ENCODE peak calls at places on chromosomes 3 and 15, in four cellular contexts. One of them, this sample, is unnamed.

GRCh38 chr3:80771085-80771484 is 990.4 kb downstream of the GBE1 start:
- DNase-seq in heart right ventricle: no peak
- DNase-seq in GM12865: no peak
- DNase-seq in RWPE2: no peak
- DNase-seq in this sample: no peak

GRCh38 chr3:168123211-168124173 is 27.8 kb upstream of the GOLIM4 start:
- DNase-seq in GM12865: no peak
- DNase-seq in heart right ventricle: no peak
- DNase-seq in RWPE2: no peak
- DNase-seq in this sample: no peak

GRCh38 chr3:124607163-124607562 is 123.1 kb upstream of the UMPS start:
- DNase-seq in GM12865: no peak
- DNase-seq in heart right ventricle: no peak
- DNase-seq in RWPE2: no peak
- DNase-seq in this sample: no peak

GRCh38 chr15:51749307-51749706 is 2.1 kb upstream of the TMOD2 start:
- DNase-seq in GM12865: no peak
- DNase-seq in RWPE2: no peak
- DNase-seq in heart right ventricle: no peak
- DNase-seq in this sample: no peak

GRCh38 chr15:69853572-69853971 is 244.1 kb downstream of the TLE3 start:
- DNase-seq in GM12865: no peak
- DNase-seq in heart right ventricle: no peak
- DNase-seq in RWPE2: no peak
- DNase-seq in this sample: no peak

GRCh38 chr3:22326305-22326704 is 575.3 kb upstream of the ZNF385D start:
- DNase-seq in RWPE2: no peak
- DNase-seq in GM12865: no peak
- DNase-seq in heart right ventricle: no peak
- DNase-seq in this sample: no peak

GRCh38 chr15:82030191-82030590 is 15.6 kb downstream of the MEX3B start:
- DNase-seq in heart right ventricle: no peak
- DNase-seq in GM12865: no peak
- DNase-seq in RWPE2: no peak
- DNase-seq in this sample: no peak

GRCh38 chr3:105827101-105827634 is 41.6 kb downstream of the CBLB start:
- DNase-seq in RWPE2: no peak
- DNase-seq in GM12865: peak
- DNase-seq in heart right ventricle: no peak
- DNase-seq in this sample: no peak

GRCh38 chr3:89957461-89957860 is 850.0 kb downstream of the EPHA3 start:
- DNase-seq in RWPE2: no peak
- DNase-seq in GM12865: no peak
- DNase-seq in heart right ventricle: no peak
- DNase-seq in this sample: no peak

GRCh38 chr3:120506076-120506827 is 55.5 kb upstream of the FSTL1 start:
- DNase-seq in heart right ventricle: no peak
- DNase-seq in RWPE2: no peak
- DNase-seq in GM12865: no peak
- DNase-seq in this sample: no peak

GRCh38 chr15:88794001-88794400 is 9.2 kb upstream of the ACAN start:
- DNase-seq in heart right ventricle: no peak
- DNase-seq in GM12865: no peak
- DNase-seq in RWPE2: no peak
- DNase-seq in this sample: no peak

GRCh38 chr3:96814581-96815567 is at the start of gene EPHA6:
- DNase-seq in GM12865: no peak
- DNase-seq in RWPE2: no peak
- DNase-seq in heart right ventricle: no peak
- DNase-seq in this sample: no peak

GRCh38 chr3:98246142-98246541 is 17.9 kb upstream of the OR5H6 start:
- DNase-seq in RWPE2: no peak
- DNase-seq in heart right ventricle: no peak
- DNase-seq in GM12865: no peak
- DNase-seq in this sample: no peak

GRCh38 chr15:91067026-91067425 is 33.0 kb upstream of the SV2B start:
- DNase-seq in heart right ventricle: no peak
- DNase-seq in RWPE2: no peak
- DNase-seq in GM12865: no peak
- DNase-seq in this sample: no peak

GRCh38 chr15:63601026-63601726 is 4.0 kb downstream of the FBXL22 start:
- DNase-seq in RWPE2: no peak
- DNase-seq in GM12865: peak
- DNase-seq in heart right ventricle: no peak
- DNase-seq in this sample: peak

GRCh38 chr3:46737320-46737719 is 19.7 kb upstream of the PRSS50 start:
- DNase-seq in RWPE2: no peak
- DNase-seq in heart right ventricle: no peak
- DNase-seq in GM12865: no peak
- DNase-seq in this sample: no peak

GRCh38 chr3:115648559-115648958 is 25.2 kb downstream of the GAP43 start:
- DNase-seq in RWPE2: no peak
- DNase-seq in heart right ventricle: no peak
- DNase-seq in GM12865: no peak
- DNase-seq in this sample: no peak

GRCh38 chr3:41404601-41405000 is 205.3 kb downstream of the CTNNB1 start:
- DNase-seq in heart right ventricle: no peak
- DNase-seq in RWPE2: no peak
- DNase-seq in GM12865: no peak
- DNase-seq in this sample: no peak

GRCh38 chr3:112813016-112813415 is 33.6 kb downstream of the CD200R1L start:
- DNase-seq in heart right ventricle: no peak
- DNase-seq in RWPE2: no peak
- DNase-seq in GM12865: no peak
- DNase-seq in this sample: no peak

GRCh38 chr3:49724586-49724985 is 835 bp upstream of the GMPPB start:
- DNase-seq in heart right ventricle: no peak
- DNase-seq in GM12865: peak
- DNase-seq in RWPE2: peak
- DNase-seq in this sample: peak

GRCh38 chr3:133578548-133579191 is 5.2 kb downstream of the CDV3 start:
- DNase-seq in RWPE2: no peak
- DNase-seq in heart right ventricle: no peak
- DNase-seq in GM12865: no peak
- DNase-seq in this sample: no peak

GRCh38 chr3:141485578-141486415 is 1.0 kb upstream of the RASA2 start:
- DNase-seq in GM12865: no peak
- DNase-seq in RWPE2: no peak
- DNase-seq in heart right ventricle: no peak
- DNase-seq in this sample: no peak

DNA sequence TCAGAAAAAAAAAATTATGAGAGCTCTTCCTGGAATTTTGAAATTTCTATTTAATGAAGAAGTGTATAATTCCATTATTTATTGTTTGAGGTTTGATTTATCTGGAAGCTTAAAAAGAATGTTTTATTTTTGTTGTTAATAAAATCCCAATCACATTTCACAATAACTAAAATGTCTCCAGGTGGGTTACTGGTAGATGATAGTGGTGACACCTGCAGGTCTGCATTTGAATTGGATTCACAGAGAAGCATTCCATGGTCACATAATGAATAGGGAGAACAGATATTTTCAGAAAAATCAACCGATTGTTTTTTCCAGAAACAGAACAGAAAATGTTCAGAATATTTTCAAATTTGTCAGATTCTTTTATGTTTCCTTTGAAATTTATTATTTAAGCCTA is 48.3 kb downstream of the ASB7 start:
- DNase-seq in RWPE2: no peak
- DNase-seq in GM12865: no peak
- DNase-seq in heart right ventricle: no peak
- DNase-seq in this sample: no peak
- TF ChIP-seq CTCF in RWPE2: peak
- TF ChIP-seq CTCF in GM12865: no peak
- TF ChIP-seq CTCF in heart right ventricle: no peak
- TF ChIP-seq CTCF in this sample: peak

GRCh38 chr3:122903171-122903570 is 108.3 kb downstream of the SLC49A4 start:
- DNase-seq in heart right ventricle: no peak
- DNase-seq in RWPE2: no peak
- DNase-seq in GM12865: no peak
- DNase-seq in this sample: no peak

GRCh38 chr3:122907471-122907870 is 112.6 kb downstream of the SLC49A4 start:
- DNase-seq in RWPE2: no peak
- DNase-seq in GM12865: no peak
- DNase-seq in heart right ventricle: no peak
- DNase-seq in this sample: no peak

GRCh38 chr3:122908251-122908650 is 113.4 kb downstream of the SLC49A4 start:
- DNase-seq in RWPE2: no peak
- DNase-seq in heart right ventricle: no peak
- DNase-seq in GM12865: no peak
- DNase-seq in this sample: no peak

GRCh38 chr3:122898298-122898697 is 103.4 kb downstream of the SLC49A4 start:
- DNase-seq in heart right ventricle: no peak
- DNase-seq in RWPE2: no peak
- DNase-seq in GM12865: no peak
- DNase-seq in this sample: no peak

DNA sequence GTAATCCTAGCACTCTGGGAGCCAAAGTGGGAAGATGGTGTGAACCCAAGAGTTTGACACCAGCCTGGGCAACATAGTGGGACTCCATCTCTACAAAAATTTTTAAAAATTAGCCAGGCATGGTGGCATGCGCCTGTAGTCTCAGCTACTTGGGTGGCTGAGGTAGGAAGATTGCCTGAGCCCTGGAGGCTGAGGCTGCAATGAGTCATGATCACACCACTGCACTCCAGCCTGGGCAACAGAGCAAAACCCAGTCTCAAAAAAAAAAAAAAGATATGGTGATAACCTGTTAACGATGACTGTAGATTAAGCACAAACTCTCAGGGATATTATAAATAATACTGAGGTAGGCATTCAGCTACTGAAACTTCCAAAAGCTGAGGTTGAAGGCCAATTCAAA is 107.5 kb downstream of the SLC49A4 start:
- DNase-seq in RWPE2: no peak
- DNase-seq in GM12865: no peak
- DNase-seq in heart right ventricle: no peak
- DNase-seq in this sample: no peak
- TF ChIP-seq CTCF in RWPE2: no peak
- TF ChIP-seq CTCF in GM12865: no peak
- TF ChIP-seq CTCF in heart right ventricle: no peak
- TF ChIP-seq CTCF in this sample: no peak

DNA sequence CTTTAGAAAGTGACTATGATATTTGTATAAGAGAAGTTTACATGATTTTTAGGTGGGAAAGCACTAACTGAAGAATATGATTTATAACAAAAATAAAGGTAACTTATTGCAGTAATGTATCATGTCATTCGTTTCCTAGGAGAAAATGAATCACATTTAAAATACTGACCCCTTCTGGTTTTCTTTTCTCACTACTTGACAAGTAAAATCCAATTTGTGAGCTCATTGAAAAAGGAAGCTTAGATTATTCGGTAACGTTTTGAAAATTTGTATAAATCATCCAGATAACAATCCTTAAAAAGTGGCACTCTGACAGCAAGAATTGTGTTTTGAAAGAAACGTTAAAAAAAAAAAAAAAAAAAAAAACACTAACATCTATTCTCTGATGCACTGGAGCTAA is 39.0 kb downstream of the NSUN3 start:
- DNase-seq in heart right ventricle: no peak
- DNase-seq in RWPE2: no peak
- DNase-seq in GM12865: peak
- DNase-seq in this sample: no peak
- TF ChIP-seq CTCF in heart right ventricle: no peak
- TF ChIP-seq CTCF in RWPE2: peak
- TF ChIP-seq CTCF in GM12865: no peak
- TF ChIP-seq CTCF in this sample: no peak

GRCh38 chr15:45660231-45660979 is 25.6 kb downstream of the SQOR start:
- DNase-seq in RWPE2: no peak
- DNase-seq in heart right ventricle: no peak
- DNase-seq in GM12865: no peak
- DNase-seq in this sample: peak
- TF ChIP-seq CTCF in RWPE2: no peak
- TF ChIP-seq CTCF in heart right ventricle: peak
- TF ChIP-seq CTCF in GM12865: no peak
- TF ChIP-seq CTCF in this sample: peak

This sample was measured in GM10248.